ENCODE peak calls at places on chromosomes 5 and 9, in nine cellular contexts. U is GM23248, W is memory B cell, P is AG10803, C is NCI-H226, V is NCI-H2029, Q is SJSA1, D is left ventricle myocardium inferior, H is GM12864. T is an unnamed sample.

GRCh38 chr5:91670565-91670964 is 287.4 kb upstream of the ARRDC3 start:
- DNase-seq in D (peak; percentile 28), H (no peak), V (no peak), U (no peak), P (no peak), Q (no peak), W (no peak), C (no peak), T (no peak)

GRCh38 chr5:132136906-132137305 is 63.3 kb downstream of the CSF2 start:
- DNase-seq in C (peak; percentile 19), H (no peak), W (no peak), V (no peak), U (peak; percentile 91), Q (no peak), P (peak; percentile 86), D (no peak), T (no peak)

GRCh38 chr9:133112361-133113026 is 8.5 kb downstream of the RALGDS start:
- DNase-seq in P (no peak), H (no peak), Q (no peak), V (no peak), D (peak; percentile 45), C (no peak), W (peak; percentile 74), U (no peak), T (no peak)

GRCh38 chr9:1938675-1939170 is 76.4 kb upstream of the SMARCA2 start:
- DNase-seq in D (no peak), W (no peak), H (peak; percentile 72), C (no peak), P (no peak), Q (no peak), V (no peak), U (no peak), T (no peak)

GRCh38 chr5:84779206-84779605 is 394.5 kb upstream of the EDIL3 start:
- DNase-seq in D (no peak), W (no peak), H (no peak), U (no peak), V (no peak), C (peak; percentile 33), P (no peak), Q (peak; percentile 28), T (no peak)

GRCh38 chr5:104187656-104188055 is 625.1 kb upstream of the NUDT12 start:
- DNase-seq in C (no peak), Q (no peak), V (no peak), P (no peak), W (no peak), U (no peak), H (no peak), D (no peak), T (no peak)

GRCh38 chr5:165460911-165461310 is 1955.5 kb downstream of the MAT2B start:
- DNase-seq in H (no peak), P (no peak), C (no peak), U (no peak), Q (no peak), W (no peak), V (no peak), D (no peak), T (no peak)

GRCh38 chr9:77019810-77020437 is 469 bp downstream of the FOXB2 start:
- DNase-seq in W (no peak), V (no peak), P (no peak), C (no peak), D (no peak), Q (no peak), U (no peak), H (no peak), T (no peak)

GRCh38 chr9:127092041-127092608 is 30.3 kb downstream of the ANGPTL2 start:
- DNase-seq in V (no peak), W (no peak), U (no peak), C (no peak), Q (no peak), D (no peak), H (no peak), P (no peak), T (no peak)

GRCh38 chr9:128629136-128629535 is 27.5 kb downstream of the DYNC2I2 start:
- DNase-seq in D (no peak), Q (no peak), V (no peak), C (no peak), H (no peak), U (no peak), W (no peak), P (no peak), T (no peak)

GRCh38 chr5:158832096-158832495 is 267.6 kb downstream of the EBF1 start:
- DNase-seq in P (peak; percentile 65), H (no peak), V (no peak), D (no peak), Q (no peak), C (no peak), U (peak; percentile 80), W (no peak), T (no peak)

GRCh38 chr5:104018299-104018698 is 455.7 kb upstream of the NUDT12 start:
- DNase-seq in D (no peak), Q (no peak), V (no peak), P (no peak), H (no peak), U (no peak), C (no peak), W (no peak), T (no peak)

GRCh38 chr9:134392900-134393299 is 66.6 kb downstream of the RXRA start:
- DNase-seq in V (no peak), U (no peak), C (no peak), P (no peak), Q (no peak), W (no peak), D (no peak), H (no peak), T (no peak)

GRCh38 chr9:126516936-126517750 is 96.6 kb upstream of the LMX1B start:
- DNase-seq in C (peak; percentile 95), Q (peak; percentile 47), P (peak; percentile 83), U (peak; percentile 94), V (no peak), W (no peak), H (no peak), D (peak; percentile 73), T (peak; percentile 13)

GRCh38 chr9:36029765-36030528 is 6.8 kb upstream of the RECK start:
- DNase-seq in W (no peak), U (peak; percentile 97), D (no peak), Q (peak; percentile 56), V (no peak), H (no peak), P (peak; percentile 98), C (peak; percentile 64), T (no peak)

GRCh38 chr5:139901251-139901575 is 105.6 kb downstream of the PSD2 start:
- DNase-seq in P (no peak), U (no peak), V (no peak), H (no peak), W (no peak), D (no peak), C (no peak), Q (no peak), T (no peak)

GRCh38 chr9:137705443-137705863 is 86.6 kb downstream of the EHMT1 start:
- DNase-seq in Q (no peak), V (no peak), D (no peak), P (no peak), C (no peak), U (no peak), W (no peak), H (peak; percentile 70), T (no peak)

GRCh38 chr5:33046091-33046490 is 335.0 kb downstream of the NPR3 start:
- DNase-seq in U (peak; percentile 48), P (peak; percentile 20), D (no peak), C (no peak), W (no peak), Q (no peak), V (no peak), H (no peak), T (no peak)

T was measured in Calu3.